ENCODE peak calls at places on chromosomes 11 and 22, in eight cellular contexts. I is suprapubic skin, T is H9, E is left ventricle myocardium inferior, D is RWPE2, Y is GM13976, S is dorsolateral prefrontal cortex, U is GM06990. C is an unnamed sample.

GRCh38 chr11:73266644-73267015 is 5.5 kb upstream of the P2RY6 start:
- DNase-seq in I (no peak), T (peak; percentile 14), E (no peak), D (no peak), Y (no peak), S (no peak), U (no peak), C (no peak)

GRCh38 chr11:124863137-124863825 is 2.0 kb upstream of the ROBO3 start:
- DNase-seq in I (no peak), T (peak; percentile 64), E (no peak), D (no peak), Y (no peak), S (no peak), U (no peak), C (no peak)

GRCh38 chr11:95727630-95728029 is 62.0 kb downstream of the FAM76B start:
- DNase-seq in I (no peak), T (no peak), E (no peak), D (no peak), Y (no peak), S (no peak), U (no peak), C (no peak)

GRCh38 chr22:45717787-45718186 is 46.2 kb downstream of the ATXN10 start:
- DNase-seq in I (no peak), T (no peak), E (no peak), D (no peak), Y (no peak), S (no peak), U (no peak), C (no peak)

GRCh38 chr22:42299586-42300285 is 29.3 kb upstream of the TCF20 start:
- DNase-seq in I (no peak), T (peak; percentile 77), E (peak; percentile 48), D (no peak), Y (no peak), S (no peak), U (no peak), C (peak; percentile 56)

GRCh38 chr11:114440971-114441810 is 1.9 kb downstream of the REXO2 start:
- DNase-seq in I (no peak), T (no peak), E (no peak), D (no peak), Y (no peak), S (no peak), U (no peak), C (no peak)

GRCh38 chr11:95337175-95337957 is 106.4 kb upstream of the SESN3 start:
- DNase-seq in I (peak; percentile 69), T (peak; percentile 52), E (peak; percentile 77), D (peak; percentile 61), Y (peak; percentile 44), S (peak; percentile 63), U (peak; percentile 77), C (peak; percentile 65)

GRCh38 chr11:61035086-61035835 is 63.8 kb downstream of the CD6 start:
- DNase-seq in I (no peak), T (no peak), E (no peak), D (no peak), Y (no peak), S (no peak), U (no peak), C (no peak)

GRCh38 chr11:34343153-34343552 is 14.7 kb downstream of the ABTB2 start:
- DNase-seq in I (no peak), T (no peak), E (no peak), D (no peak), Y (no peak), S (no peak), U (no peak), C (no peak)

GRCh38 chr11:123253909-123254308 is 58.9 kb upstream of the CLMP start:
- DNase-seq in I (no peak), T (no peak), E (no peak), D (no peak), Y (no peak), S (no peak), U (no peak), C (no peak)

GRCh38 chr11:42462558-42463310 is 849.1 kb upstream of the API5 start:
- DNase-seq in I (no peak), T (no peak), E (no peak), D (no peak), Y (no peak), S (no peak), U (no peak), C (no peak)

GRCh38 chr11:59625703-59626102 is 10.1 kb upstream of the OSBP start:
- DNase-seq in I (no peak), T (no peak), E (no peak), D (no peak), Y (no peak), S (no peak), U (no peak), C (no peak)

GRCh38 chr22:32850157-32850556 is 48.7 kb downstream of the TIMP3 start:
- DNase-seq in I (no peak), T (no peak), E (no peak), D (no peak), Y (no peak), S (no peak), U (no peak), C (no peak)

GRCh38 chr11:64687641-64688533 is 35.1 kb downstream of the NRXN2 start:
- DNase-seq in I (no peak), T (peak; percentile 40), E (no peak), D (no peak), Y (no peak), S (no peak), U (no peak), C (no peak)

GRCh38 chr11:105032495-105032894 is 2.4 kb downstream of the CASP1 start:
- DNase-seq in I (no peak), T (no peak), E (no peak), D (no peak), Y (no peak), S (no peak), U (no peak), C (no peak)

GRCh38 chr11:60924110-60924905 is at the start of gene TMEM132A:
- DNase-seq in I (no peak), T (peak; percentile 87), E (peak; percentile 74), D (no peak), Y (peak; percentile 79), S (peak; percentile 89), U (peak; percentile 38), C (no peak)

GRCh38 chr22:44444341-44445306 is 53.4 kb downstream of the RTL6 start:
- DNase-seq in I (no peak), T (peak; percentile 74), E (no peak), D (no peak), Y (no peak), S (no peak), U (no peak), C (peak; percentile 11)

GRCh38 chr22:35997438-35997837 is 31.2 kb downstream of the RBFOX2 start:
- DNase-seq in I (no peak), T (no peak), E (no peak), D (no peak), Y (no peak), S (no peak), U (no peak), C (no peak)

GRCh38 chr11:132349806-132350733 is 979.7 kb downstream of the NTM start:
- DNase-seq in I (no peak), T (no peak), E (no peak), D (no peak), Y (peak; percentile 2), S (no peak), U (no peak), C (no peak)

GRCh38 chr11:110988731-110989130 is 256.8 kb upstream of the POU2AF2 start:
- DNase-seq in I (no peak), T (no peak), E (no peak), D (no peak), Y (no peak), S (no peak), U (no peak), C (no peak)

GRCh38 chr22:27603823-27604190 is 197.7 kb downstream of the MN1 start:
- DNase-seq in I (no peak), T (no peak), E (no peak), D (no peak), Y (no peak), S (no peak), U (no peak), C (no peak)

GRCh38 chr11:62591448-62592215 is at the start of gene TUT1:
- DNase-seq in I (peak; percentile 98), T (peak; percentile 99), E (peak; percentile 93), D (peak; percentile 95), Y (peak; percentile 94), S (peak; percentile 99), U (peak; percentile 95), C (peak; percentile 98)

GRCh38 chr22:45994516-45995404 is 17.8 kb upstream of the WNT7B start:
- DNase-seq in I (peak; percentile 92), T (peak; percentile 87), E (peak; percentile 85), D (no peak), Y (peak; percentile 87), S (peak; percentile 79), U (peak; percentile 49), C (peak; percentile 83)

GRCh38 chr11:27910186-27910941 is 197.6 kb downstream of the KIF18A start:
- DNase-seq in I (no peak), T (no peak), E (no peak), D (peak; percentile 77), Y (no peak), S (no peak), U (no peak), C (no peak)

GRCh38 chr11:93361435-93361834 is 30.9 kb downstream of the DEUP1 start:
- DNase-seq in I (no peak), T (no peak), E (no peak), D (no peak), Y (no peak), S (no peak), U (no peak), C (no peak)
- TF ChIP-seq CTCF in I (no peak), T (peak; percentile 33), E (no peak), D (no peak), Y (no peak), S (no peak), U (no peak), C (no peak)

DNA sequence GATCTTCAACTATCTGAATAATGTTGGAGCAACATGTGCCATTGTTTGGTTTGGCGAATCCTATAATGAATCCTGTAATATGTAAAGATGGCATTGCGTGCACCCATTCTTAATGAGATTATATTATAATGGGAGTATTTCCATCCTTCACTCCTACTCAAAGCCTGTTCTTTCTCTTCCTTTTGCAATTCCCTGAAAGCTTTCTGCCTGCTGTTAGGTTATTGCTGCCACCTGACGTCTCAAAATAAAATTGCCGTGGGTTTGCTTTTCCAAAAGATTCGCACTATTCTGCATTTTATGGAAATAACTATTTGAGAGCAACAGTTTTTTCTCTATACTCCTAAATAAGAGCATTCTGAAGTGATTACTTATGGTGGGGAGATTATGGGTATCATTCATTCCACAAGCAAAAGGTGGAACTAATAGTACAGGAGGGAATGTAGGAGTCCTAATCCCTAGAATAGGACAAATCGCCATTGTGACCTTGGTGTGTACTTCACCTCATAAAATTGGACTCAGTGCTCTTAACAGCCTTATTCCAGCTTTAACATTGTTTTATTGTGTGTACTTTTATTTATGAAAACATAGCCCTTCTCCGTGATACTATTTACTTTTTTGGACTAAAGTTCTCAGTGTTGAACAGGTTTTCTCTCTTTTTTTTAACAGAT is 69.6 kb upstream of the ALKBH3 start:
- DNase-seq in I (no peak), T (no peak), E (no peak), D (no peak), Y (no peak), S (no peak), U (no peak), C (no peak)
- TF ChIP-seq CTCF in I (no peak), T (peak; percentile 36), E (peak; percentile 64), D (no peak), Y (no peak), S (peak; percentile 46), U (no peak), C (no peak)

GRCh38 chr22:17810570-17811116 is 36.4 kb upstream of the BID start:
- DNase-seq in I (no peak), T (no peak), E (peak; percentile 65), D (no peak), Y (no peak), S (no peak), U (no peak), C (no peak)
- TF ChIP-seq CTCF in I (no peak), T (no peak), E (no peak), D (no peak), Y (no peak), S (no peak), U (no peak), C (no peak)

GRCh38 chr11:19353287-19353686 is 112.5 kb upstream of the E2F8 start:
- DNase-seq in I (no peak), T (no peak), E (no peak), D (no peak), Y (no peak), S (no peak), U (no peak), C (no peak)
- TF ChIP-seq CTCF in I (no peak), T (no peak), E (no peak), D (no peak), Y (no peak), S (no peak), U (no peak), C (no peak)